ENCODE peak calls at places on chromosomes 4 and X, in five cellular contexts. One of them, this sample, is unnamed.

GRCh38 chr4:15649914-15650545 is 5.1 kb downstream of the FBXL5 start:
- DNase-seq in stimulated activated naive CD8-positive, alpha-beta T cell treated with anti-CD3 and anti-CD28 coated beads, Interleukin-15, amount 100 ng/mL, for 72 hours: peak
- DNase-seq in stimulated activated CD8-positive, alpha-beta memory T cell treated with anti-CD3 and anti-CD28 coated beads, Interleukin-4, amount 100 ng/mL, for 4 hours: peak
- DNase-seq in stimulated activated CD4-positive, alpha-beta T cell treated with anti-CD3 and anti-CD28 coated beads, TNF-alpha, amount 100 ng/mL, for 48 hours: no peak
- DNase-seq in T-cell: no peak
- DNase-seq in this sample: peak

GRCh38 chr4:17780461-17781071 is 855 bp downstream of the FAM184B start:
- DNase-seq in stimulated activated naive CD8-positive, alpha-beta T cell treated with anti-CD3 and anti-CD28 coated beads, Interleukin-15, amount 100 ng/mL, for 72 hours: no peak
- DNase-seq in stimulated activated CD4-positive, alpha-beta T cell treated with anti-CD3 and anti-CD28 coated beads, TNF-alpha, amount 100 ng/mL, for 48 hours: no peak
- DNase-seq in stimulated activated CD8-positive, alpha-beta memory T cell treated with anti-CD3 and anti-CD28 coated beads, Interleukin-4, amount 100 ng/mL, for 4 hours: no peak
- DNase-seq in T-cell: no peak
- DNase-seq in this sample: no peak

GRCh38 chr4:45155081-45155777 is 428.9 kb upstream of the GNPDA2 start:
- DNase-seq in stimulated activated CD8-positive, alpha-beta memory T cell treated with anti-CD3 and anti-CD28 coated beads, Interleukin-4, amount 100 ng/mL, for 4 hours: no peak
- DNase-seq in stimulated activated naive CD8-positive, alpha-beta T cell treated with anti-CD3 and anti-CD28 coated beads, Interleukin-15, amount 100 ng/mL, for 72 hours: no peak
- DNase-seq in T-cell: no peak
- DNase-seq in stimulated activated CD4-positive, alpha-beta T cell treated with anti-CD3 and anti-CD28 coated beads, TNF-alpha, amount 100 ng/mL, for 48 hours: no peak
- DNase-seq in this sample: no peak

GRCh38 chr4:38396845-38397547 is 267.0 kb upstream of the KLF3 start:
- DNase-seq in stimulated activated CD4-positive, alpha-beta T cell treated with anti-CD3 and anti-CD28 coated beads, TNF-alpha, amount 100 ng/mL, for 48 hours: no peak
- DNase-seq in stimulated activated CD8-positive, alpha-beta memory T cell treated with anti-CD3 and anti-CD28 coated beads, Interleukin-4, amount 100 ng/mL, for 4 hours: no peak
- DNase-seq in T-cell: no peak
- DNase-seq in stimulated activated naive CD8-positive, alpha-beta T cell treated with anti-CD3 and anti-CD28 coated beads, Interleukin-15, amount 100 ng/mL, for 72 hours: no peak
- DNase-seq in this sample: no peak

GRCh38 chr4:4866124-4866832 is 6.8 kb downstream of the MSX1 start:
- DNase-seq in stimulated activated CD8-positive, alpha-beta memory T cell treated with anti-CD3 and anti-CD28 coated beads, Interleukin-4, amount 100 ng/mL, for 4 hours: no peak
- DNase-seq in stimulated activated naive CD8-positive, alpha-beta T cell treated with anti-CD3 and anti-CD28 coated beads, Interleukin-15, amount 100 ng/mL, for 72 hours: no peak
- DNase-seq in stimulated activated CD4-positive, alpha-beta T cell treated with anti-CD3 and anti-CD28 coated beads, TNF-alpha, amount 100 ng/mL, for 48 hours: no peak
- DNase-seq in T-cell: no peak
- DNase-seq in this sample: no peak

GRCh38 chrX:47030339-47030738 is 47.9 kb upstream of the RGN start:
- DNase-seq in stimulated activated CD4-positive, alpha-beta T cell treated with anti-CD3 and anti-CD28 coated beads, TNF-alpha, amount 100 ng/mL, for 48 hours: peak
- DNase-seq in stimulated activated naive CD8-positive, alpha-beta T cell treated with anti-CD3 and anti-CD28 coated beads, Interleukin-15, amount 100 ng/mL, for 72 hours: peak
- DNase-seq in T-cell: no peak
- DNase-seq in stimulated activated CD8-positive, alpha-beta memory T cell treated with anti-CD3 and anti-CD28 coated beads, Interleukin-4, amount 100 ng/mL, for 4 hours: no peak
- DNase-seq in this sample: no peak

GRCh38 chr4:15238720-15239119 is 189.1 kb upstream of the C1QTNF7 start:
- DNase-seq in stimulated activated naive CD8-positive, alpha-beta T cell treated with anti-CD3 and anti-CD28 coated beads, Interleukin-15, amount 100 ng/mL, for 72 hours: no peak
- DNase-seq in stimulated activated CD8-positive, alpha-beta memory T cell treated with anti-CD3 and anti-CD28 coated beads, Interleukin-4, amount 100 ng/mL, for 4 hours: no peak
- DNase-seq in T-cell: no peak
- DNase-seq in stimulated activated CD4-positive, alpha-beta T cell treated with anti-CD3 and anti-CD28 coated beads, TNF-alpha, amount 100 ng/mL, for 48 hours: peak
- DNase-seq in this sample: no peak

GRCh38 chr4:129971419-129971818 is 875.5 kb downstream of the C4orf33 start:
- DNase-seq in stimulated activated naive CD8-positive, alpha-beta T cell treated with anti-CD3 and anti-CD28 coated beads, Interleukin-15, amount 100 ng/mL, for 72 hours: no peak
- DNase-seq in stimulated activated CD4-positive, alpha-beta T cell treated with anti-CD3 and anti-CD28 coated beads, TNF-alpha, amount 100 ng/mL, for 48 hours: no peak
- DNase-seq in stimulated activated CD8-positive, alpha-beta memory T cell treated with anti-CD3 and anti-CD28 coated beads, Interleukin-4, amount 100 ng/mL, for 4 hours: no peak
- DNase-seq in T-cell: no peak
- DNase-seq in this sample: no peak

GRCh38 chrX:8586953-8587352 is 122.3 kb downstream of the VCX3B start:
- DNase-seq in stimulated activated naive CD8-positive, alpha-beta T cell treated with anti-CD3 and anti-CD28 coated beads, Interleukin-15, amount 100 ng/mL, for 72 hours: no peak
- DNase-seq in stimulated activated CD8-positive, alpha-beta memory T cell treated with anti-CD3 and anti-CD28 coated beads, Interleukin-4, amount 100 ng/mL, for 4 hours: no peak
- DNase-seq in T-cell: no peak
- DNase-seq in stimulated activated CD4-positive, alpha-beta T cell treated with anti-CD3 and anti-CD28 coated beads, TNF-alpha, amount 100 ng/mL, for 48 hours: no peak
- DNase-seq in this sample: no peak

GRCh38 chr4:123599920-123600394 is 203.4 kb downstream of the SPRY1 start:
- DNase-seq in stimulated activated naive CD8-positive, alpha-beta T cell treated with anti-CD3 and anti-CD28 coated beads, Interleukin-15, amount 100 ng/mL, for 72 hours: peak
- DNase-seq in stimulated activated CD4-positive, alpha-beta T cell treated with anti-CD3 and anti-CD28 coated beads, TNF-alpha, amount 100 ng/mL, for 48 hours: no peak
- DNase-seq in stimulated activated CD8-positive, alpha-beta memory T cell treated with anti-CD3 and anti-CD28 coated beads, Interleukin-4, amount 100 ng/mL, for 4 hours: peak
- DNase-seq in T-cell: peak
- DNase-seq in this sample: peak

GRCh38 chrX:39681885-39682284 is 415.9 kb downstream of the BCOR start:
- DNase-seq in stimulated activated CD8-positive, alpha-beta memory T cell treated with anti-CD3 and anti-CD28 coated beads, Interleukin-4, amount 100 ng/mL, for 4 hours: no peak
- DNase-seq in stimulated activated naive CD8-positive, alpha-beta T cell treated with anti-CD3 and anti-CD28 coated beads, Interleukin-15, amount 100 ng/mL, for 72 hours: no peak
- DNase-seq in stimulated activated CD4-positive, alpha-beta T cell treated with anti-CD3 and anti-CD28 coated beads, TNF-alpha, amount 100 ng/mL, for 48 hours: no peak
- DNase-seq in T-cell: no peak
- DNase-seq in this sample: no peak

GRCh38 chr4:1767770-1768366 is 25.2 kb upstream of the FGFR3 start:
- DNase-seq in stimulated activated naive CD8-positive, alpha-beta T cell treated with anti-CD3 and anti-CD28 coated beads, Interleukin-15, amount 100 ng/mL, for 72 hours: no peak
- DNase-seq in stimulated activated CD4-positive, alpha-beta T cell treated with anti-CD3 and anti-CD28 coated beads, TNF-alpha, amount 100 ng/mL, for 48 hours: peak
- DNase-seq in stimulated activated CD8-positive, alpha-beta memory T cell treated with anti-CD3 and anti-CD28 coated beads, Interleukin-4, amount 100 ng/mL, for 4 hours: no peak
- DNase-seq in T-cell: no peak
- DNase-seq in this sample: no peak

GRCh38 chr4:1683903-1684755 is at the start of gene FAM53A:
- DNase-seq in stimulated activated CD4-positive, alpha-beta T cell treated with anti-CD3 and anti-CD28 coated beads, TNF-alpha, amount 100 ng/mL, for 48 hours: peak
- DNase-seq in stimulated activated naive CD8-positive, alpha-beta T cell treated with anti-CD3 and anti-CD28 coated beads, Interleukin-15, amount 100 ng/mL, for 72 hours: peak
- DNase-seq in T-cell: peak
- DNase-seq in stimulated activated CD8-positive, alpha-beta memory T cell treated with anti-CD3 and anti-CD28 coated beads, Interleukin-4, amount 100 ng/mL, for 4 hours: peak
- DNase-seq in this sample: peak

GRCh38 chr4:75990129-75990528 is 616 bp downstream of the SDAD1 start:
- DNase-seq in T-cell: no peak
- DNase-seq in stimulated activated CD4-positive, alpha-beta T cell treated with anti-CD3 and anti-CD28 coated beads, TNF-alpha, amount 100 ng/mL, for 48 hours: no peak
- DNase-seq in stimulated activated CD8-positive, alpha-beta memory T cell treated with anti-CD3 and anti-CD28 coated beads, Interleukin-4, amount 100 ng/mL, for 4 hours: no peak
- DNase-seq in stimulated activated naive CD8-positive, alpha-beta T cell treated with anti-CD3 and anti-CD28 coated beads, Interleukin-15, amount 100 ng/mL, for 72 hours: no peak
- DNase-seq in this sample: no peak

GRCh38 chrX:72393836-72394517 is 88.3 kb upstream of the CITED1 start:
- DNase-seq in stimulated activated CD8-positive, alpha-beta memory T cell treated with anti-CD3 and anti-CD28 coated beads, Interleukin-4, amount 100 ng/mL, for 4 hours: no peak
- DNase-seq in stimulated activated naive CD8-positive, alpha-beta T cell treated with anti-CD3 and anti-CD28 coated beads, Interleukin-15, amount 100 ng/mL, for 72 hours: no peak
- DNase-seq in stimulated activated CD4-positive, alpha-beta T cell treated with anti-CD3 and anti-CD28 coated beads, TNF-alpha, amount 100 ng/mL, for 48 hours: no peak
- DNase-seq in T-cell: no peak
- DNase-seq in this sample: no peak

GRCh38 chrX:70398899-70399298 is 24.2 kb upstream of the GDPD2 start:
- DNase-seq in stimulated activated naive CD8-positive, alpha-beta T cell treated with anti-CD3 and anti-CD28 coated beads, Interleukin-15, amount 100 ng/mL, for 72 hours: no peak
- DNase-seq in T-cell: no peak
- DNase-seq in stimulated activated CD4-positive, alpha-beta T cell treated with anti-CD3 and anti-CD28 coated beads, TNF-alpha, amount 100 ng/mL, for 48 hours: no peak
- DNase-seq in stimulated activated CD8-positive, alpha-beta memory T cell treated with anti-CD3 and anti-CD28 coated beads, Interleukin-4, amount 100 ng/mL, for 4 hours: no peak
- DNase-seq in this sample: no peak

GRCh38 chr4:85932371-85933305 is 427.2 kb downstream of the MAPK10 start:
- DNase-seq in stimulated activated CD4-positive, alpha-beta T cell treated with anti-CD3 and anti-CD28 coated beads, TNF-alpha, amount 100 ng/mL, for 48 hours: no peak
- DNase-seq in stimulated activated CD8-positive, alpha-beta memory T cell treated with anti-CD3 and anti-CD28 coated beads, Interleukin-4, amount 100 ng/mL, for 4 hours: no peak
- DNase-seq in T-cell: no peak
- DNase-seq in stimulated activated naive CD8-positive, alpha-beta T cell treated with anti-CD3 and anti-CD28 coated beads, Interleukin-15, amount 100 ng/mL, for 72 hours: no peak
- DNase-seq in this sample: no peak

GRCh38 chrX:102651968-102652744 is 873 bp downstream of the GPRASP1 start:
- DNase-seq in stimulated activated CD4-positive, alpha-beta T cell treated with anti-CD3 and anti-CD28 coated beads, TNF-alpha, amount 100 ng/mL, for 48 hours: no peak
- DNase-seq in T-cell: peak
- DNase-seq in stimulated activated naive CD8-positive, alpha-beta T cell treated with anti-CD3 and anti-CD28 coated beads, Interleukin-15, amount 100 ng/mL, for 72 hours: peak
- DNase-seq in stimulated activated CD8-positive, alpha-beta memory T cell treated with anti-CD3 and anti-CD28 coated beads, Interleukin-4, amount 100 ng/mL, for 4 hours: no peak
- DNase-seq in this sample: peak